ENCODE peak calls at places on chromosomes 13 and 19, in eight cellular contexts. One of them, this sample, is unnamed.

GRCh38 chr19:38412961-38413360 is 10.1 kb downstream of the FAM98C start:
- DNase-seq in fibroblast of the aortic adventitia: no peak
- DNase-seq in progenitor cell of endocrine pancreas: no peak
- DNase-seq in GM13977: no peak
- DNase-seq in mesothelial cell of epicardium: no peak
- DNase-seq in colonic mucosa: no peak
- DNase-seq in MCF 10A: no peak
- DNase-seq in cardiac muscle cell: peak; percentile 45
- DNase-seq in this sample: no peak

GRCh38 chr13:33110713-33111413 is 94.6 kb downstream of the KL start:
- DNase-seq in fibroblast of the aortic adventitia: peak; percentile 70
- DNase-seq in progenitor cell of endocrine pancreas: no peak
- DNase-seq in GM13977: peak; percentile 34
- DNase-seq in mesothelial cell of epicardium: no peak
- DNase-seq in colonic mucosa: peak; percentile 33
- DNase-seq in MCF 10A: no peak
- DNase-seq in cardiac muscle cell: no peak
- DNase-seq in this sample: no peak

GRCh38 chr19:2977001-2977685 is at the start of gene TLE6:
- DNase-seq in fibroblast of the aortic adventitia: peak; percentile 86
- DNase-seq in progenitor cell of endocrine pancreas: peak; percentile 99
- DNase-seq in GM13977: peak; percentile 99
- DNase-seq in mesothelial cell of epicardium: peak; percentile 97
- DNase-seq in colonic mucosa: peak; percentile 96
- DNase-seq in MCF 10A: peak; percentile 96
- DNase-seq in cardiac muscle cell: peak; percentile 98
- DNase-seq in this sample: peak; percentile 97

GRCh38 chr13:97434417-97435296 is 688 bp downstream of the RAP2A start:
- DNase-seq in fibroblast of the aortic adventitia: peak; percentile 22
- DNase-seq in progenitor cell of endocrine pancreas: no peak
- DNase-seq in GM13977: no peak
- DNase-seq in mesothelial cell of epicardium: peak; percentile 61
- DNase-seq in colonic mucosa: peak; percentile 46
- DNase-seq in MCF 10A: peak; percentile 56
- DNase-seq in cardiac muscle cell: peak; percentile 71
- DNase-seq in this sample: peak; percentile 45

GRCh38 chr13:103473081-103473480 is 406.9 kb upstream of the SLC10A2 start:
- DNase-seq in fibroblast of the aortic adventitia: no peak
- DNase-seq in progenitor cell of endocrine pancreas: no peak
- DNase-seq in GM13977: no peak
- DNase-seq in mesothelial cell of epicardium: no peak
- DNase-seq in colonic mucosa: no peak
- DNase-seq in MCF 10A: no peak
- DNase-seq in cardiac muscle cell: no peak
- DNase-seq in this sample: no peak

GRCh38 chr19:39448271-39448670 is 2.9 kb downstream of the SUPT5H start:
- DNase-seq in fibroblast of the aortic adventitia: no peak
- DNase-seq in progenitor cell of endocrine pancreas: no peak
- DNase-seq in GM13977: no peak
- DNase-seq in mesothelial cell of epicardium: no peak
- DNase-seq in colonic mucosa: no peak
- DNase-seq in MCF 10A: no peak
- DNase-seq in cardiac muscle cell: no peak
- DNase-seq in this sample: peak; percentile 76

GRCh38 chr13:22696433-22696832 is 484.3 kb upstream of the SGCG start:
- DNase-seq in fibroblast of the aortic adventitia: no peak
- DNase-seq in progenitor cell of endocrine pancreas: no peak
- DNase-seq in GM13977: no peak
- DNase-seq in mesothelial cell of epicardium: no peak
- DNase-seq in colonic mucosa: no peak
- DNase-seq in MCF 10A: no peak
- DNase-seq in cardiac muscle cell: no peak
- DNase-seq in this sample: no peak

GRCh38 chr13:73722120-73722519 is 412.1 kb downstream of the KLF12 start:
- DNase-seq in fibroblast of the aortic adventitia: peak; percentile 34
- DNase-seq in progenitor cell of endocrine pancreas: no peak
- DNase-seq in GM13977: peak; percentile 39
- DNase-seq in mesothelial cell of epicardium: no peak
- DNase-seq in colonic mucosa: no peak
- DNase-seq in MCF 10A: peak; percentile 64
- DNase-seq in cardiac muscle cell: no peak
- DNase-seq in this sample: peak; percentile 31

GRCh38 chr19:39423258-39424086 is 11.0 kb downstream of the PLEKHG2 start:
- DNase-seq in fibroblast of the aortic adventitia: no peak
- DNase-seq in progenitor cell of endocrine pancreas: no peak
- DNase-seq in GM13977: no peak
- DNase-seq in mesothelial cell of epicardium: no peak
- DNase-seq in colonic mucosa: no peak
- DNase-seq in MCF 10A: no peak
- DNase-seq in cardiac muscle cell: no peak
- DNase-seq in this sample: no peak

GRCh38 chr13:111395511-111396393 is 75.3 kb downstream of the TEX29 start:
- DNase-seq in fibroblast of the aortic adventitia: no peak
- DNase-seq in progenitor cell of endocrine pancreas: no peak
- DNase-seq in GM13977: no peak
- DNase-seq in mesothelial cell of epicardium: peak; percentile 19
- DNase-seq in colonic mucosa: no peak
- DNase-seq in MCF 10A: no peak
- DNase-seq in cardiac muscle cell: no peak
- DNase-seq in this sample: no peak

GRCh38 chr19:58304748-58305064 is 471 bp upstream of the ERVK3-1 start:
- DNase-seq in fibroblast of the aortic adventitia: no peak
- DNase-seq in progenitor cell of endocrine pancreas: no peak
- DNase-seq in GM13977: no peak
- DNase-seq in mesothelial cell of epicardium: no peak
- DNase-seq in colonic mucosa: no peak
- DNase-seq in MCF 10A: no peak
- DNase-seq in cardiac muscle cell: no peak
- DNase-seq in this sample: no peak

GRCh38 chr13:44969858-44970484 is 19.3 kb downstream of the NUFIP1 start:
- DNase-seq in fibroblast of the aortic adventitia: peak; percentile 82
- DNase-seq in progenitor cell of endocrine pancreas: no peak
- DNase-seq in GM13977: peak; percentile 20
- DNase-seq in mesothelial cell of epicardium: no peak
- DNase-seq in colonic mucosa: no peak
- DNase-seq in MCF 10A: peak; percentile 66
- DNase-seq in cardiac muscle cell: peak; percentile 70
- DNase-seq in this sample: no peak

GRCh38 chr13:21694831-21695230 is 24.0 kb downstream of the FGF9 start:
- DNase-seq in fibroblast of the aortic adventitia: no peak
- DNase-seq in progenitor cell of endocrine pancreas: no peak
- DNase-seq in GM13977: no peak
- DNase-seq in mesothelial cell of epicardium: no peak
- DNase-seq in colonic mucosa: no peak
- DNase-seq in MCF 10A: no peak
- DNase-seq in cardiac muscle cell: no peak
- DNase-seq in this sample: no peak

GRCh38 chr19:55472463-55472862 is 4.0 kb upstream of the ZNF628 start:
- DNase-seq in fibroblast of the aortic adventitia: peak; percentile 60
- DNase-seq in progenitor cell of endocrine pancreas: no peak
- DNase-seq in GM13977: no peak
- DNase-seq in mesothelial cell of epicardium: no peak
- DNase-seq in colonic mucosa: no peak
- DNase-seq in MCF 10A: peak; percentile 57
- DNase-seq in cardiac muscle cell: no peak
- DNase-seq in this sample: no peak

GRCh38 chr13:94335786-94336357 is 143.6 kb downstream of the DCT start:
- DNase-seq in fibroblast of the aortic adventitia: no peak
- DNase-seq in progenitor cell of endocrine pancreas: no peak
- DNase-seq in GM13977: no peak
- DNase-seq in mesothelial cell of epicardium: no peak
- DNase-seq in colonic mucosa: no peak
- DNase-seq in MCF 10A: peak; percentile 60
- DNase-seq in cardiac muscle cell: no peak
- DNase-seq in this sample: no peak

GRCh38 chr13:107119989-107120881 is 552.3 kb upstream of the ARGLU1 start:
- DNase-seq in fibroblast of the aortic adventitia: no peak
- DNase-seq in progenitor cell of endocrine pancreas: no peak
- DNase-seq in GM13977: no peak
- DNase-seq in mesothelial cell of epicardium: no peak
- DNase-seq in colonic mucosa: no peak
- DNase-seq in MCF 10A: no peak
- DNase-seq in cardiac muscle cell: no peak
- DNase-seq in this sample: no peak

GRCh38 chr19:51139299-51140018 is 2.6 kb upstream of the SIGLEC7 start:
- DNase-seq in fibroblast of the aortic adventitia: no peak
- DNase-seq in progenitor cell of endocrine pancreas: no peak
- DNase-seq in GM13977: no peak
- DNase-seq in mesothelial cell of epicardium: no peak
- DNase-seq in colonic mucosa: no peak
- DNase-seq in MCF 10A: no peak
- DNase-seq in cardiac muscle cell: no peak
- DNase-seq in this sample: no peak

GRCh38 chr19:9323557-9323918 is 441 bp upstream of the ZNF559 start:
- DNase-seq in fibroblast of the aortic adventitia: peak; percentile 86
- DNase-seq in progenitor cell of endocrine pancreas: no peak
- DNase-seq in GM13977: peak; percentile 46
- DNase-seq in mesothelial cell of epicardium: no peak
- DNase-seq in colonic mucosa: peak; percentile 72
- DNase-seq in MCF 10A: no peak
- DNase-seq in cardiac muscle cell: peak; percentile 48
- DNase-seq in this sample: peak; percentile 76

GRCh38 chr13:100269837-100270236 is 180.9 kb downstream of the PCCA start:
- DNase-seq in fibroblast of the aortic adventitia: peak; percentile 89
- DNase-seq in progenitor cell of endocrine pancreas: no peak
- DNase-seq in GM13977: no peak
- DNase-seq in mesothelial cell of epicardium: no peak
- DNase-seq in colonic mucosa: peak; percentile 62
- DNase-seq in MCF 10A: peak; percentile 75
- DNase-seq in cardiac muscle cell: no peak
- DNase-seq in this sample: no peak

GRCh38 chr13:85362980-85363379 is 436.2 kb downstream of the SLITRK6 start:
- DNase-seq in fibroblast of the aortic adventitia: no peak
- DNase-seq in progenitor cell of endocrine pancreas: no peak
- DNase-seq in GM13977: no peak
- DNase-seq in mesothelial cell of epicardium: no peak
- DNase-seq in colonic mucosa: no peak
- DNase-seq in MCF 10A: no peak
- DNase-seq in cardiac muscle cell: no peak
- DNase-seq in this sample: no peak

GRCh38 chr19:6334490-6335285 is 1.3 kb upstream of the ACER1 start:
- DNase-seq in fibroblast of the aortic adventitia: no peak
- DNase-seq in progenitor cell of endocrine pancreas: no peak
- DNase-seq in GM13977: no peak
- DNase-seq in mesothelial cell of epicardium: no peak
- DNase-seq in colonic mucosa: no peak
- DNase-seq in MCF 10A: no peak
- DNase-seq in cardiac muscle cell: no peak
- DNase-seq in this sample: no peak

GRCh38 chr19:6343462-6343861 is 10.1 kb upstream of the ACER1 start:
- DNase-seq in fibroblast of the aortic adventitia: no peak
- DNase-seq in progenitor cell of endocrine pancreas: no peak
- DNase-seq in GM13977: no peak
- DNase-seq in mesothelial cell of epicardium: no peak
- DNase-seq in colonic mucosa: no peak
- DNase-seq in MCF 10A: no peak
- DNase-seq in cardiac muscle cell: no peak
- DNase-seq in this sample: no peak

GRCh38 chr19:6340493-6341201 is 7.2 kb upstream of the ACER1 start:
- DNase-seq in fibroblast of the aortic adventitia: no peak
- DNase-seq in progenitor cell of endocrine pancreas: no peak
- DNase-seq in GM13977: no peak
- DNase-seq in mesothelial cell of epicardium: no peak
- DNase-seq in colonic mucosa: no peak
- DNase-seq in MCF 10A: no peak
- DNase-seq in cardiac muscle cell: no peak
- DNase-seq in this sample: peak; percentile 21
- TF ChIP-seq CTCF in fibroblast of the aortic adventitia: no peak
- TF ChIP-seq CTCF in progenitor cell of endocrine pancreas: peak; percentile 13
- TF ChIP-seq CTCF in GM13977: no peak
- TF ChIP-seq CTCF in mesothelial cell of epicardium: no peak
- TF ChIP-seq CTCF in colonic mucosa: no peak
- TF ChIP-seq CTCF in MCF 10A: no peak
- TF ChIP-seq CTCF in cardiac muscle cell: no peak
- TF ChIP-seq CTCF in this sample: no peak

DNA sequence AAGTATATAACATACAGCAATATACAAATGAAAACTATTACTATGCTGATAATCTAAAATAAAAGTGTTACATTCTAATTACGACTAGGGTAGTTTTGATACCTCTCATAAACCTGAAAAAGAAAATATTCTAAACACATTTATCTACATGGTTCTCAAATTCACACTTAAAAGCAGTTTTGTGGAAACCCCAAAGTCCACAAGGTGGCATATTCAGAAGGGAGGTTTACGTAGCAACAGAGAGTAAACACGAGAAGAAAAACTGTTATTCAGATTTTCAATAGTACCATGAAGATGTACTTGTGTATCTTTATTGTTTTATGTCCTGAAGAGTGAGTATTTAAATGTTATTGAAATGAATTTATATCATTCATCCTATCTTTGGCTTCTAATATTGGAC is 275.9 kb upstream of the KLHL1 start:
- DNase-seq in fibroblast of the aortic adventitia: no peak
- DNase-seq in progenitor cell of endocrine pancreas: no peak
- DNase-seq in GM13977: no peak
- DNase-seq in mesothelial cell of epicardium: no peak
- DNase-seq in colonic mucosa: no peak
- DNase-seq in MCF 10A: no peak
- DNase-seq in cardiac muscle cell: no peak
- DNase-seq in this sample: no peak
- TF ChIP-seq CTCF in fibroblast of the aortic adventitia: no peak
- TF ChIP-seq CTCF in progenitor cell of endocrine pancreas: no peak
- TF ChIP-seq CTCF in GM13977: no peak
- TF ChIP-seq CTCF in mesothelial cell of epicardium: no peak
- TF ChIP-seq CTCF in colonic mucosa: no peak
- TF ChIP-seq CTCF in MCF 10A: no peak
- TF ChIP-seq CTCF in cardiac muscle cell: no peak
- TF ChIP-seq CTCF in this sample: no peak

DNA sequence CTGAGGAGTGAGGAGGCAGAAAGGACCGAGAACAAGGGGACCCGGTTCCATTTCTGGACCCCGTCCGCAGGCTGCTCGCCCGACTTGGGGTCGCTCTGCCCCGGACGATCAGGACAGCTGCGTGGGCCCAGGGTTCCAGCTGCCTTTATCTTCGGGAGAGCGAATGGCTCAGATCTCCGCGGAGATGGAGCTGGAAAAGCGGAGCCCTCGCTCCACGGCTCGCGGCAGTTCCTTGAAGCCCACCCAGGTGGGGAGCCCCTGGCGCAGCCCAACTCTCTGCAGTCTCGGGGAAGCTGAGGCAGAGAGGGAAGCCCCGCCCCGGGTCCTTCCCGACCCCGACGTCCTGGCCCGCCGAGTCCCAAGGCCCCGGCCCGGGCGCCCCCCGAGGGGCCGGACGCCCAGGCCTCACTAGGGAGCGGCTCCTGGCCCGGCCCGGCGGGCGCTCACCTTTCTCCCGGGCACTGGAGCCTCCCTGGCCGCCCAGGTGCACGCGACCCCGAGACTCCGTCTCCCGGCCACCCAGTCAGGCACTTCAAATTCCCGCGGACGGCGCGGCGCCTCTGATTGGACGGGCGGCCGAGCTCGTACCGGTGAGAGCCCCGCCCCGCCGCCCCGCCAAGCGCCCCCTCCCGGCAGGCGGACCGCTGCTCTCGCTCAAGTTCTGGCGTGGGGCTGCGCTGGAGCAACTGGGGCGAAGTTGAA is 485.7 kb downstream of the UQCRFS1 start:
- DNase-seq in fibroblast of the aortic adventitia: peak; percentile 22
- DNase-seq in progenitor cell of endocrine pancreas: no peak
- DNase-seq in GM13977: no peak
- DNase-seq in mesothelial cell of epicardium: no peak
- DNase-seq in colonic mucosa: no peak
- DNase-seq in MCF 10A: no peak
- DNase-seq in cardiac muscle cell: peak; percentile 66
- DNase-seq in this sample: no peak
- TF ChIP-seq CTCF in fibroblast of the aortic adventitia: peak; percentile 39
- TF ChIP-seq CTCF in progenitor cell of endocrine pancreas: no peak
- TF ChIP-seq CTCF in GM13977: no peak
- TF ChIP-seq CTCF in mesothelial cell of epicardium: no peak
- TF ChIP-seq CTCF in colonic mucosa: no peak
- TF ChIP-seq CTCF in MCF 10A: no peak
- TF ChIP-seq CTCF in cardiac muscle cell: peak; percentile 59
- TF ChIP-seq CTCF in this sample: no peak

GRCh38 chr19:15841875-15842569 is 26.6 kb upstream of the OR10H1 start:
- DNase-seq in fibroblast of the aortic adventitia: no peak
- DNase-seq in progenitor cell of endocrine pancreas: no peak
- DNase-seq in GM13977: no peak
- DNase-seq in mesothelial cell of epicardium: no peak
- DNase-seq in colonic mucosa: no peak
- DNase-seq in MCF 10A: no peak
- DNase-seq in cardiac muscle cell: no peak
- DNase-seq in this sample: peak; percentile 36
- TF ChIP-seq CTCF in fibroblast of the aortic adventitia: no peak
- TF ChIP-seq CTCF in progenitor cell of endocrine pancreas: no peak
- TF ChIP-seq CTCF in GM13977: peak; percentile 25
- TF ChIP-seq CTCF in mesothelial cell of epicardium: peak; percentile 36
- TF ChIP-seq CTCF in colonic mucosa: no peak
- TF ChIP-seq CTCF in MCF 10A: no peak
- TF ChIP-seq CTCF in cardiac muscle cell: no peak
- TF ChIP-seq CTCF in this sample: peak; percentile 31